ENCODE peak calls at places on chromosomes 6 and 20, in nine cellular contexts. One of them, this sample, is unnamed.

GRCh38 chr6:154538664-154539235 is 28.3 kb upstream of the CNKSR3 start:
- DNase-seq in A172: no peak
- DNase-seq in stimulated activated CD4-positive, alpha-beta T cell treated with anti-CD3 and anti-CD28 coated beads, Interleukin-1b, Interleukin-23, amount 100 ng/mL, for 4 hours: no peak
- DNase-seq in AG04450: no peak
- DNase-seq in NCI-H748 treated with DMSO at 0.1 percent for 48 hours: no peak
- DNase-seq in A549: no peak
- DNase-seq in GM04504: no peak
- DNase-seq in colonic mucosa: no peak
- DNase-seq in NCI-H2081: no peak
- DNase-seq in this sample: no peak

GRCh38 chr6:40550096-40550731 is 37.0 kb downstream of the LRFN2 start:
- DNase-seq in stimulated activated CD4-positive, alpha-beta T cell treated with anti-CD3 and anti-CD28 coated beads, Interleukin-1b, Interleukin-23, amount 100 ng/mL, for 4 hours: no peak
- DNase-seq in NCI-H2081: peak; percentile 13
- DNase-seq in colonic mucosa: peak; percentile 65
- DNase-seq in GM04504: peak; percentile 22
- DNase-seq in A172: peak; percentile 13
- DNase-seq in A549: peak; percentile 5
- DNase-seq in NCI-H748 treated with DMSO at 0.1 percent for 48 hours: peak; percentile 30
- DNase-seq in AG04450: peak; percentile 11
- DNase-seq in this sample: no peak

GRCh38 chr20:61922411-61922810 is 143.3 kb downstream of the TAF4 start:
- DNase-seq in NCI-H2081: no peak
- DNase-seq in GM04504: no peak
- DNase-seq in AG04450: no peak
- DNase-seq in A549: no peak
- DNase-seq in colonic mucosa: no peak
- DNase-seq in stimulated activated CD4-positive, alpha-beta T cell treated with anti-CD3 and anti-CD28 coated beads, Interleukin-1b, Interleukin-23, amount 100 ng/mL, for 4 hours: no peak
- DNase-seq in NCI-H748 treated with DMSO at 0.1 percent for 48 hours: no peak
- DNase-seq in A172: no peak
- DNase-seq in this sample: no peak

GRCh38 chr20:62192635-62193034 is 9.8 kb downstream of the MTG2 start:
- DNase-seq in stimulated activated CD4-positive, alpha-beta T cell treated with anti-CD3 and anti-CD28 coated beads, Interleukin-1b, Interleukin-23, amount 100 ng/mL, for 4 hours: no peak
- DNase-seq in colonic mucosa: no peak
- DNase-seq in GM04504: no peak
- DNase-seq in A549: no peak
- DNase-seq in AG04450: no peak
- DNase-seq in A172: no peak
- DNase-seq in NCI-H2081: no peak
- DNase-seq in NCI-H748 treated with DMSO at 0.1 percent for 48 hours: no peak
- DNase-seq in this sample: no peak

GRCh38 chr6:121645100-121645745 is 209.8 kb downstream of the GJA1 start:
- DNase-seq in NCI-H2081: no peak
- DNase-seq in stimulated activated CD4-positive, alpha-beta T cell treated with anti-CD3 and anti-CD28 coated beads, Interleukin-1b, Interleukin-23, amount 100 ng/mL, for 4 hours: no peak
- DNase-seq in A172: no peak
- DNase-seq in AG04450: no peak
- DNase-seq in GM04504: no peak
- DNase-seq in A549: no peak
- DNase-seq in colonic mucosa: no peak
- DNase-seq in NCI-H748 treated with DMSO at 0.1 percent for 48 hours: no peak
- DNase-seq in this sample: no peak

GRCh38 chr20:62977613-62978558 is 25.4 kb downstream of the SLC17A9 start:
- DNase-seq in GM04504: no peak
- DNase-seq in AG04450: no peak
- DNase-seq in colonic mucosa: peak; percentile 58
- DNase-seq in A172: peak; percentile 44
- DNase-seq in stimulated activated CD4-positive, alpha-beta T cell treated with anti-CD3 and anti-CD28 coated beads, Interleukin-1b, Interleukin-23, amount 100 ng/mL, for 4 hours: peak; percentile 68
- DNase-seq in NCI-H2081: peak; percentile 33
- DNase-seq in A549: peak; percentile 49
- DNase-seq in NCI-H748 treated with DMSO at 0.1 percent for 48 hours: peak; percentile 43
- DNase-seq in this sample: peak; percentile 64

GRCh38 chr6:155444120-155444917 is 11.3 kb downstream of the NOX3 start:
- DNase-seq in colonic mucosa: no peak
- DNase-seq in NCI-H748 treated with DMSO at 0.1 percent for 48 hours: no peak
- DNase-seq in stimulated activated CD4-positive, alpha-beta T cell treated with anti-CD3 and anti-CD28 coated beads, Interleukin-1b, Interleukin-23, amount 100 ng/mL, for 4 hours: no peak
- DNase-seq in AG04450: no peak
- DNase-seq in A172: peak; percentile 56
- DNase-seq in NCI-H2081: no peak
- DNase-seq in GM04504: no peak
- DNase-seq in A549: no peak
- DNase-seq in this sample: no peak

GRCh38 chr6:163095401-163095800 is 319.1 kb upstream of the QKI start:
- DNase-seq in NCI-H2081: no peak
- DNase-seq in NCI-H748 treated with DMSO at 0.1 percent for 48 hours: no peak
- DNase-seq in colonic mucosa: no peak
- DNase-seq in A172: no peak
- DNase-seq in stimulated activated CD4-positive, alpha-beta T cell treated with anti-CD3 and anti-CD28 coated beads, Interleukin-1b, Interleukin-23, amount 100 ng/mL, for 4 hours: no peak
- DNase-seq in AG04450: no peak
- DNase-seq in GM04504: no peak
- DNase-seq in A549: no peak
- DNase-seq in this sample: no peak

GRCh38 chr6:96841241-96841824 is 4.1 kb upstream of the GPR63 start:
- DNase-seq in stimulated activated CD4-positive, alpha-beta T cell treated with anti-CD3 and anti-CD28 coated beads, Interleukin-1b, Interleukin-23, amount 100 ng/mL, for 4 hours: no peak
- DNase-seq in A549: no peak
- DNase-seq in NCI-H2081: no peak
- DNase-seq in AG04450: no peak
- DNase-seq in colonic mucosa: no peak
- DNase-seq in NCI-H748 treated with DMSO at 0.1 percent for 48 hours: no peak
- DNase-seq in A172: no peak
- DNase-seq in GM04504: no peak
- DNase-seq in this sample: no peak

GRCh38 chr6:135438907-135439535 is 58.5 kb downstream of the AHI1 start:
- DNase-seq in AG04450: no peak
- DNase-seq in NCI-H2081: peak; percentile 11
- DNase-seq in stimulated activated CD4-positive, alpha-beta T cell treated with anti-CD3 and anti-CD28 coated beads, Interleukin-1b, Interleukin-23, amount 100 ng/mL, for 4 hours: no peak
- DNase-seq in A549: no peak
- DNase-seq in GM04504: no peak
- DNase-seq in NCI-H748 treated with DMSO at 0.1 percent for 48 hours: peak; percentile 19
- DNase-seq in colonic mucosa: no peak
- DNase-seq in A172: peak; percentile 37
- DNase-seq in this sample: no peak

GRCh38 chr20:57397693-57398108 is 6.5 kb downstream of the RBM38 start:
- DNase-seq in A172: no peak
- DNase-seq in A549: no peak
- DNase-seq in NCI-H2081: peak; percentile 17
- DNase-seq in colonic mucosa: no peak
- DNase-seq in AG04450: no peak
- DNase-seq in GM04504: no peak
- DNase-seq in stimulated activated CD4-positive, alpha-beta T cell treated with anti-CD3 and anti-CD28 coated beads, Interleukin-1b, Interleukin-23, amount 100 ng/mL, for 4 hours: no peak
- DNase-seq in NCI-H748 treated with DMSO at 0.1 percent for 48 hours: no peak
- DNase-seq in this sample: peak; percentile 63

GRCh38 chr6:15317934-15318902 is 72.3 kb downstream of the JARID2 start:
- DNase-seq in AG04450: no peak
- DNase-seq in colonic mucosa: no peak
- DNase-seq in A172: no peak
- DNase-seq in stimulated activated CD4-positive, alpha-beta T cell treated with anti-CD3 and anti-CD28 coated beads, Interleukin-1b, Interleukin-23, amount 100 ng/mL, for 4 hours: no peak
- DNase-seq in NCI-H2081: no peak
- DNase-seq in NCI-H748 treated with DMSO at 0.1 percent for 48 hours: no peak
- DNase-seq in GM04504: no peak
- DNase-seq in A549: no peak
- DNase-seq in this sample: no peak

GRCh38 chr6:161257778-161258457 is 15.9 kb downstream of the AGPAT4 start:
- DNase-seq in A172: peak; percentile 90
- DNase-seq in NCI-H748 treated with DMSO at 0.1 percent for 48 hours: no peak
- DNase-seq in stimulated activated CD4-positive, alpha-beta T cell treated with anti-CD3 and anti-CD28 coated beads, Interleukin-1b, Interleukin-23, amount 100 ng/mL, for 4 hours: no peak
- DNase-seq in AG04450: peak; percentile 92
- DNase-seq in NCI-H2081: no peak
- DNase-seq in A549: peak; percentile 31
- DNase-seq in GM04504: peak; percentile 85
- DNase-seq in colonic mucosa: no peak
- DNase-seq in this sample: no peak

GRCh38 chr20:37735541-37735940 is 41.7 kb downstream of the CTNNBL1 start:
- DNase-seq in AG04450: no peak
- DNase-seq in NCI-H2081: no peak
- DNase-seq in A549: no peak
- DNase-seq in A172: no peak
- DNase-seq in NCI-H748 treated with DMSO at 0.1 percent for 48 hours: no peak
- DNase-seq in colonic mucosa: no peak
- DNase-seq in GM04504: no peak
- DNase-seq in stimulated activated CD4-positive, alpha-beta T cell treated with anti-CD3 and anti-CD28 coated beads, Interleukin-1b, Interleukin-23, amount 100 ng/mL, for 4 hours: no peak
- DNase-seq in this sample: no peak

GRCh38 chr6:54805077-54805476 is 41.5 kb upstream of the FAM83B start:
- DNase-seq in GM04504: no peak
- DNase-seq in A549: no peak
- DNase-seq in stimulated activated CD4-positive, alpha-beta T cell treated with anti-CD3 and anti-CD28 coated beads, Interleukin-1b, Interleukin-23, amount 100 ng/mL, for 4 hours: no peak
- DNase-seq in AG04450: no peak
- DNase-seq in A172: no peak
- DNase-seq in NCI-H2081: no peak
- DNase-seq in colonic mucosa: no peak
- DNase-seq in NCI-H748 treated with DMSO at 0.1 percent for 48 hours: no peak
- DNase-seq in this sample: no peak

GRCh38 chr20:8007490-8007889 is 12.1 kb downstream of the TMX4 start:
- DNase-seq in stimulated activated CD4-positive, alpha-beta T cell treated with anti-CD3 and anti-CD28 coated beads, Interleukin-1b, Interleukin-23, amount 100 ng/mL, for 4 hours: no peak
- DNase-seq in GM04504: no peak
- DNase-seq in AG04450: no peak
- DNase-seq in A172: no peak
- DNase-seq in NCI-H748 treated with DMSO at 0.1 percent for 48 hours: peak; percentile 97
- DNase-seq in colonic mucosa: no peak
- DNase-seq in NCI-H2081: no peak
- DNase-seq in A549: no peak
- DNase-seq in this sample: no peak

GRCh38 chr6:83341765-83342164 is 89.1 kb downstream of the ME1 start:
- DNase-seq in stimulated activated CD4-positive, alpha-beta T cell treated with anti-CD3 and anti-CD28 coated beads, Interleukin-1b, Interleukin-23, amount 100 ng/mL, for 4 hours: no peak
- DNase-seq in NCI-H748 treated with DMSO at 0.1 percent for 48 hours: no peak
- DNase-seq in A172: no peak
- DNase-seq in GM04504: no peak
- DNase-seq in colonic mucosa: no peak
- DNase-seq in A549: no peak
- DNase-seq in AG04450: no peak
- DNase-seq in NCI-H2081: no peak
- DNase-seq in this sample: no peak

GRCh38 chr6:105015482-105015881 is 58.6 kb downstream of the LIN28B start:
- DNase-seq in A172: peak; percentile 36
- DNase-seq in A549: no peak
- DNase-seq in NCI-H2081: no peak
- DNase-seq in stimulated activated CD4-positive, alpha-beta T cell treated with anti-CD3 and anti-CD28 coated beads, Interleukin-1b, Interleukin-23, amount 100 ng/mL, for 4 hours: no peak
- DNase-seq in NCI-H748 treated with DMSO at 0.1 percent for 48 hours: no peak
- DNase-seq in colonic mucosa: no peak
- DNase-seq in AG04450: peak; percentile 3
- DNase-seq in GM04504: peak; percentile 24
- DNase-seq in this sample: no peak